ENCODE peak calls at places on chromosome 15, in seven cellular contexts. E is MM.1S; I is right lobe of liver; T is upper lobe of right lung; Q is cardiac muscle cell; Y is mammary epithelial cell; D is CD8-positive, alpha-beta T cell. V is an unnamed sample.

GRCh38 chr15:76575177-76576078 is 238.9 kb downstream of the ISL2 start:
- DNase-seq in E (no peak), I (no peak), T (no peak), Q (no peak), Y (no peak), D (no peak), V (no peak)

GRCh38 chr15:35383511-35383910 is 162.5 kb downstream of the DPH6 start:
- DNase-seq in E (no peak), I (no peak), T (no peak), Q (no peak), Y (no peak), D (no peak), V (no peak)

GRCh38 chr15:24075420-24076089 is 388.4 kb upstream of the NDN start:
- DNase-seq in E (no peak), I (no peak), T (no peak), Q (no peak), Y (no peak), D (no peak), V (no peak)

GRCh38 chr15:79425591-79426295 is 6.4 kb upstream of the MINAR1 start:
- DNase-seq in E (no peak), I (no peak), T (no peak), Q (no peak), Y (no peak), D (no peak), V (no peak)

GRCh38 chr15:60651734-60652141 is 172.8 kb upstream of the ICE2 start:
- DNase-seq in E (no peak), I (no peak), T (no peak), Q (no peak), Y (no peak), D (no peak), V (no peak)

GRCh38 chr15:48965972-48966371 is 2.3 kb upstream of the SHC4 start:
- DNase-seq in E (no peak), I (no peak), T (no peak), Q (peak; percentile 79), Y (peak; percentile 86), D (no peak), V (no peak)

GRCh38 chr15:63608989-63609388 is 11.8 kb downstream of the FBXL22 start:
- DNase-seq in E (no peak), I (no peak), T (no peak), Q (no peak), Y (no peak), D (no peak), V (no peak)

GRCh38 chr15:78052545-78052944 is 25.0 kb downstream of the TBC1D2B start:
- DNase-seq in E (no peak), I (no peak), T (no peak), Q (no peak), Y (no peak), D (no peak), V (no peak)

GRCh38 chr15:85151861-85152260 is 170.2 kb downstream of the PDE8A start:
- DNase-seq in E (no peak), I (no peak), T (no peak), Q (no peak), Y (no peak), D (no peak), V (no peak)

GRCh38 chr15:66701422-66702034 is 508 bp upstream of the SMAD6 start:
- DNase-seq in E (peak; percentile 45), I (peak; percentile 79), T (peak; percentile 82), Q (no peak), Y (peak; percentile 59), D (peak; percentile 13), V (peak; percentile 70)

GRCh38 chr15:67943961-67944674 is 104.3 kb upstream of the RNU6-1 start:
- DNase-seq in E (no peak), I (peak; percentile 39), T (no peak), Q (peak; percentile 61), Y (no peak), D (no peak), V (peak; percentile 61)

GRCh38 chr15:52528465-52529288 is at the start of gene MYO5A:
- DNase-seq in E (peak; percentile 86), I (peak; percentile 69), T (peak; percentile 88), Q (peak; percentile 67), Y (peak; percentile 76), D (peak; percentile 68), V (peak; percentile 84)

GRCh38 chr15:74405823-74406222 is 27.9 kb downstream of the SEMA7A start:
- DNase-seq in E (no peak), I (no peak), T (no peak), Q (peak; percentile 37), Y (no peak), D (no peak), V (no peak)

GRCh38 chr15:33154366-33155166 is 39.9 kb downstream of the FMN1 start:
- DNase-seq in E (no peak), I (no peak), T (peak; percentile 71), Q (peak; percentile 52), Y (peak; percentile 98), D (no peak), V (peak; percentile 71)

GRCh38 chr15:67882487-67883227 is 42.8 kb upstream of the RNU6-1 start:
- DNase-seq in E (no peak), I (no peak), T (no peak), Q (peak; percentile 57), Y (no peak), D (no peak), V (no peak)

GRCh38 chr15:96888764-96889163 is 558.3 kb downstream of the NR2F2 start:
- DNase-seq in E (no peak), I (no peak), T (no peak), Q (no peak), Y (no peak), D (no peak), V (no peak)

GRCh38 chr15:48493084-48493762 is 152.3 kb downstream of the FBN1 start:
- DNase-seq in E (no peak), I (no peak), T (no peak), Q (peak; percentile 76), Y (peak; percentile 73), D (no peak), V (no peak)

GRCh38 chr15:50138391-50138790 is 19.4 kb upstream of the ATP8B4 start:
- DNase-seq in E (no peak), I (no peak), T (no peak), Q (peak; percentile 19), Y (no peak), D (no peak), V (no peak)

GRCh38 chr15:78502641-78503040 is 4.7 kb upstream of the HYKK start:
- DNase-seq in E (no peak), I (no peak), T (no peak), Q (no peak), Y (no peak), D (no peak), V (no peak)

GRCh38 chr15:39685999-39686613 is 96.5 kb downstream of the FSIP1 start:
- DNase-seq in E (peak; percentile 39), I (no peak), T (no peak), Q (peak; percentile 78), Y (peak; percentile 36), D (peak; percentile 4), V (no peak)

GRCh38 chr15:48631191-48631770 is 14.2 kb downstream of the FBN1 start:
- DNase-seq in E (no peak), I (no peak), T (no peak), Q (peak; percentile 56), Y (no peak), D (no peak), V (no peak)

GRCh38 chr15:101004986-101005747 is 86.0 kb downstream of the LRRK1 start:
- DNase-seq in E (no peak), I (no peak), T (no peak), Q (no peak), Y (no peak), D (no peak), V (no peak)
- H3K4me1 ChIP-seq in E (peaks cover 8% of the 10 kb centered on the region), I (peaks cover 10% of the 10 kb centered on the region), T (peaks cover 16% of the 10 kb centered on the region), Q (no peaks in the 10 kb centered on the region), Y (peaks cover 24% of the 10 kb centered on the region), D (peaks cover 13% of the 10 kb centered on the region), V (peaks cover 17% of the 10 kb centered on the region)

DNA sequence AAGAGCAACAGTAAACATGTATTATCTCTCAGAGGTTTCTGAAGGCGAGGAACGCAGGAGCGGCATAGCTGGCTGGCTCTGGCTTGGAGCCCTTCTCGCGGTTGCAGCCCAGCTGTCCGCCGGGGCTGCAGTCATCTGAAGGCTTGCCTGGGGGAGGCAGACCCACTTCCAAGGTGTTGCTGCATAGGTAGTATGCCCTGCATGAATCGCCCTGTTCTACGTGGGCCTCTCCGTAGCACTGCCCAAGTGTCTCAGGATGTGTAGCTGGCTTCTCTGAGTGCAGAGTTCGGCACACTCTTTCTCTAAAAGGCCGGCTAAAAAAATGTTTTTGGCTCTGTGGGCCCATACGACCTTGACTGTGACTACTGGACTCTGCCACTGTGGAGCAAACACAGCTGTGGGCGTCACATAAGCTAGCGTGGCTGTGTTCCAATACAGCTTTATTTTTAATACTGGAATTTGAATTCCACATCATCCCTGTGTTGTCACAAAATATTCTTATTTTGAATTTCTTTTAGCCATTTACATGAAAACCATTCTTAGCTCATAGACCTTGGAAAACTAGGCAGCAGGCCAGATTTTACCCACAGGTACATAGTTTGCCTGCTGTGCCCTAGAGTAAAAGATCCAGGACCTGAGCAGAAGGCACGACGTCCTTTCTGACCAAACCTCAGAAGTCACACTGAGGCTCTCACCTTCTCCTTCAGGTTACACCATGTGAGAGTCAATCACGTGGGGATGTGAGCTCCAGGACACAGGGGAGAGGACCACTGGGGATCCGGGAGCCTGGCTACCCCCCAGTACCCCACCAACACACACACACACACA is 55.9 kb downstream of the PGPEP1L start:
- DNase-seq in E (peak; percentile 48), I (peak; percentile 73), T (no peak), Q (no peak), Y (no peak), D (no peak), V (no peak)
- H3K4me1 ChIP-seq in E (peaks cover 18% of the 10 kb centered on the region), I (peaks cover 20% of the 10 kb centered on the region), T (peaks cover 39% of the 10 kb centered on the region), Q (no peaks in the 10 kb centered on the region), Y (no peaks in the 10 kb centered on the region), D (no peaks in the 10 kb centered on the region), V (peaks cover 37% of the 10 kb centered on the region)

GRCh38 chr15:100931143-100931890 is 12.2 kb downstream of the LRRK1 start:
- DNase-seq in E (peak; percentile 35), I (no peak), T (no peak), Q (no peak), Y (no peak), D (no peak), V (no peak)

GRCh38 chr15:100937171-100937570 is 18.0 kb downstream of the LRRK1 start:
- DNase-seq in E (no peak), I (no peak), T (no peak), Q (no peak), Y (no peak), D (no peak), V (no peak)

GRCh38 chr15:100932676-100933348 is 13.7 kb downstream of the LRRK1 start:
- DNase-seq in E (no peak), I (no peak), T (no peak), Q (no peak), Y (no peak), D (no peak), V (no peak)

GRCh38 chr15:100934166-100934565 is 15.0 kb downstream of the LRRK1 start:
- DNase-seq in E (no peak), I (no peak), T (no peak), Q (no peak), Y (no peak), D (no peak), V (no peak)

DNA sequence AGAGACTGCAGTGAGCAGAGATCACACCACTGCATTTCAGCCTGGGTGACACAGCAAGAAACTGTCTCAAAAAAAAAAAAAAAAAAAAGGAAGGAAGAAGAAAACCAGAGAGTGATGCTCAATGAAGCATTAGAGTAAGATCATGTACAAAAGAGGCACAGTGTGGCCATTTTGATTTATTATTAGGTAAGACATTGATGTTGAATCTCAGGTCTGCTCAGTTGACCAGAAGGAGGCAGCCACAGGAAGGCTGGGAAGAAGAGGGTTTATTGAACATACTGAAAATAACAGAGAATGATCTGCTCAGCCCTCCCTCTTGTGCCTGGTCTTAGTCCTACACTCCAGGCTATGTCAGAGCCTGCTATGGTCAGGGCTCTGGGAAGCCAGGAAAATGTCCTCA is 15.6 kb downstream of the LRRK1 start:
- DNase-seq in E (no peak), I (no peak), T (no peak), Q (peak; percentile 12), Y (no peak), D (no peak), V (no peak)
- H3K4me1 ChIP-seq in E (peaks cover 30% of the 10 kb centered on the region), I (no peaks in the 10 kb centered on the region), T (no peaks in the 10 kb centered on the region), Q (peaks cover under 1% of the 10 kb centered on the region), Y (peaks cover 6% of the 10 kb centered on the region), D (no peaks in the 10 kb centered on the region), V (no peaks in the 10 kb centered on the region)

GRCh38 chr15:82845686-82846085 is 36.3 kb downstream of the WHAMM start:
- DNase-seq in E (no peak), I (no peak), T (no peak), Q (no peak), Y (no peak), D (no peak), V (no peak)
- H3K4me1 ChIP-seq in E (no peaks in the 10 kb centered on the region), I (peaks cover 11% of the 10 kb centered on the region), T (peaks cover 4% of the 10 kb centered on the region), Q (no peaks in the 10 kb centered on the region), Y (peaks cover 11% of the 10 kb centered on the region), D (peaks cover 11% of the 10 kb centered on the region), V (peaks cover 12% of the 10 kb centered on the region)